ENCODE peak calls at places on chromosomes 13 and 19, in seven cellular contexts. P is GM23248, H is HCT116, Q is PC-3, Y is GM23338, Z is neural progenitor cell, C is hepatocyte. B is an unnamed sample.
A peak's percentile ranks its signal among the peaks of the same experiment; 100 is the strongest.

GRCh38 chr19:51784922-51785690 is 9.9 kb upstream of the FPR3 start:
- DNase-seq in Y (peak; percentile 45), Q (peak; percentile 85), Z (no peak), H (no peak), P (peak; percentile 90), C (no peak), B (peak; percentile 17)

GRCh38 chr19:10454267-10454666 is 33.9 kb downstream of the PDE4A start:
- DNase-seq in Y (peak; percentile 92), C (no peak), Q (peak; percentile 22), H (no peak), P (peak; percentile 43), Z (peak; percentile 93), B (no peak)

GRCh38 chr13:54750521-54750920 is 1721.9 kb downstream of the OLFM4 start:
- DNase-seq in C (no peak), P (no peak), H (no peak), Q (no peak), Z (no peak), Y (no peak), B (no peak)

GRCh38 chr13:42102961-42103688 is 54.7 kb downstream of the DGKH start:
- DNase-seq in Y (no peak), H (no peak), C (no peak), Q (peak; percentile 74), Z (no peak), P (peak; percentile 68), B (no peak)

GRCh38 chr19:7360393-7360984 is 11.8 kb downstream of the ARHGEF18 start:
- DNase-seq in C (no peak), Y (no peak), Q (no peak), Z (no peak), H (no peak), P (peak; percentile 24), B (no peak)

GRCh38 chr13:52454459-52454824 is 836 bp upstream of the CKAP2 start:
- DNase-seq in Y (peak; percentile 12), P (no peak), C (peak; percentile 29), Z (peak; percentile 32), H (no peak), Q (peak; percentile 11), B (peak; percentile 77)

GRCh38 chr13:42028113-42028799 is 20.2 kb upstream of the DGKH start:
- DNase-seq in C (peak; percentile 64), H (no peak), Z (no peak), Q (no peak), Y (no peak), P (no peak), B (no peak)

GRCh38 chr13:80340643-80341097 is 256 bp downstream of the SPRY2 start:
- DNase-seq in H (no peak), Y (no peak), Q (no peak), Z (no peak), C (no peak), P (peak; percentile 79), B (no peak)

GRCh38 chr13:36918246-36919060 is 1.6 kb downstream of the SMAD9 start:
- DNase-seq in H (no peak), Y (peak; percentile 15), Q (no peak), C (no peak), P (peak; percentile 58), Z (peak; percentile 69), B (peak; percentile 74)

GRCh38 chr13:31965361-31966066 is 66.1 kb upstream of the FRY start:
- DNase-seq in H (no peak), Q (no peak), P (peak; percentile 60), Z (no peak), Y (no peak), C (peak; percentile 51), B (no peak)

GRCh38 chr13:80359459-80360297 is 18.8 kb upstream of the SPRY2 start:
- DNase-seq in Z (peak; percentile 95), Q (no peak), Y (peak; percentile 94), C (no peak), P (no peak), H (no peak), B (no peak)

GRCh38 chr13:101013245-101013644 is 338.6 kb upstream of the TMTC4 start:
- DNase-seq in P (peak; percentile 2), Q (peak; percentile 30), H (no peak), C (no peak), Y (no peak), Z (no peak), B (no peak)

GRCh38 chr19:7211191-7211988 is 82.8 kb downstream of the INSR start:
- DNase-seq in P (no peak), Q (no peak), Y (no peak), C (peak; percentile 54), H (no peak), Z (no peak), B (no peak)

GRCh38 chr13:36211567-36211966 is 2.8 kb downstream of the SOHLH2 start:
- DNase-seq in Q (no peak), Y (no peak), C (no peak), H (no peak), Z (no peak), P (no peak), B (no peak)

GRCh38 chr19:13102666-13103584 is at the start of gene LYL1:
- DNase-seq in C (peak; percentile 82), Q (no peak), H (no peak), Y (peak; percentile 79), Z (peak; percentile 83), P (no peak), B (peak; percentile 88)

GRCh38 chr13:109212630-109213029 is 573.8 kb downstream of the IRS2 start:
- DNase-seq in Z (no peak), C (no peak), H (no peak), P (no peak), Q (no peak), Y (no peak), B (no peak)

GRCh38 chr19:2974342-2974932 is 2.9 kb upstream of the TLE6 start:
- DNase-seq in Z (peak; percentile 36), C (peak; percentile 48), Q (no peak), P (peak; percentile 21), H (no peak), Y (no peak), B (no peak)

GRCh38 chr13:65917731-65918130 is 1312.4 kb downstream of the PCDH9 start:
- DNase-seq in Y (no peak), H (no peak), C (peak; percentile 9), P (no peak), Z (no peak), Q (no peak), B (no peak)

GRCh38 chr13:27621366-27622101 is at the start of gene POLR1D:
- DNase-seq in P (peak; percentile 88), Z (peak; percentile 90), Y (peak; percentile 87), H (peak; percentile 77), C (peak; percentile 96), Q (peak; percentile 91), B (peak; percentile 89)

GRCh38 chr19:55175117-55175867 is 4.8 kb downstream of the SYT5 start:
- DNase-seq in C (no peak), Z (no peak), P (no peak), H (no peak), Y (peak; percentile 66), Q (no peak), B (no peak)

GRCh38 chr13:26037302-26037701 is 14.5 kb downstream of the SHISA2 start:
- DNase-seq in P (no peak), H (peak; percentile 23), Z (peak; percentile 84), Y (peak; percentile 92), Q (peak; percentile 56), C (no peak), B (peak; percentile 37)

GRCh38 chr19:10478476-10478875 is 24.7 kb downstream of the KEAP1 start:
- DNase-seq in Y (no peak), P (peak; percentile 41), Q (no peak), H (no peak), Z (no peak), C (no peak), B (no peak)

GRCh38 chr13:90564096-90564495 is 783.4 kb upstream of the MIR17HG start:
- DNase-seq in Q (no peak), Y (no peak), P (no peak), Z (no peak), C (no peak), H (no peak), B (no peak)
- TF ChIP-seq EZH2phosphoT487 in Q (no peak), Y (no peak), P (no peak), Z (no peak), C (no peak), H (no peak), B (no peak)

GRCh38 chr19:35994868-35995654 is at the start of gene SDHAF1:
- DNase-seq in Q (peak; percentile 89), P (peak; percentile 98), C (peak; percentile 97), Z (peak; percentile 96), Y (peak; percentile 98), H (peak; percentile 85), B (peak; percentile 96)

GRCh38 chr19:35991731-35992450 is 3.1 kb upstream of the SDHAF1 start:
- DNase-seq in Q (no peak), P (peak; percentile 16), H (no peak), Z (no peak), Y (no peak), C (no peak), B (no peak)

GRCh38 chr19:35996777-35997176 is 1.8 kb downstream of the SDHAF1 start:
- DNase-seq in P (peak; percentile 17), Q (no peak), H (no peak), C (no peak), Y (no peak), Z (no peak), B (no peak)

GRCh38 chr19:35992902-35993765 is 1.9 kb upstream of the SDHAF1 start:
- DNase-seq in C (no peak), Y (no peak), H (no peak), P (no peak), Z (no peak), Q (no peak), B (no peak)

GRCh38 chr19:35995655-35995993 is 636 bp downstream of the SDHAF1 start:
- DNase-seq in H (no peak), Q (peak; percentile 40), Y (peak; percentile 85), Z (peak; percentile 80), P (peak; percentile 72), C (peak; percentile 69), B (peak; percentile 59)
- H2AFZ ChIP-seq in H (no peak overlapping the region), Q (peak overlapping the region; percentile 93), Y (no peak overlapping the region), Z (peak overlapping the region; percentile 58), P (peak overlapping the region; percentile 89), C (peak overlapping the region; percentile 94), B (peak overlapping the region; percentile 28)

GRCh38 chr19:4007836-4008539 is 452 bp downstream of the PIAS4 start:
- DNase-seq in Y (peak; percentile 56), Q (no peak), C (peak; percentile 63), Z (peak; percentile 66), H (no peak), P (peak; percentile 59), B (peak; percentile 30)
- TF ChIP-seq EZH2phosphoT487 in Y (no peak), Q (no peak), C (no peak), Z (no peak), H (no peak), P (no peak), B (no peak)

GRCh38 chr19:58545286-58546068 is 1.6 kb downstream of the TRIM28 start:
- DNase-seq in P (peak; percentile 47), H (no peak), Y (no peak), Q (no peak), C (no peak), Z (peak; percentile 42), B (peak; percentile 36)

GRCh38 chr19:58547323-58548312 is 3.8 kb downstream of the TRIM28 start:
- DNase-seq in H (no peak), Y (no peak), Z (no peak), C (no peak), Q (no peak), P (no peak), B (no peak)

GRCh38 chr19:58543826-58544590 is at the start of gene TRIM28:
- DNase-seq in Y (peak; percentile 98), Z (peak; percentile 99), C (peak; percentile 99), Q (peak; percentile 99), H (peak; percentile 96), P (peak; percentile 99), B (peak; percentile 98)

GRCh38 chr19:58546131-58546530 is 2.3 kb downstream of the TRIM28 start:
- DNase-seq in P (no peak), Z (no peak), Y (no peak), H (no peak), Q (no peak), C (no peak), B (no peak)

GRCh38 chr19:58544591-58545285 is 874 bp downstream of the TRIM28 start:
- DNase-seq in Z (peak; percentile 90), C (peak; percentile 88), Q (peak; percentile 55), Y (peak; percentile 49), P (peak; percentile 83), H (no peak), B (peak; percentile 78)
- H2AFZ ChIP-seq in Z (no peak overlapping the region), C (no peak overlapping the region), Q (no peak overlapping the region), Y (no peak overlapping the region), P (peak overlapping the region; percentile 39), H (no peak overlapping the region), B (no peak overlapping the region)

B was measured in OCI-LY7.